ENCODE peak calls at places on chromosomes 12 and 14, in seven cellular contexts. One of them, this sample, is unnamed.

GRCh38 chr12:6215932-6216494 is 15.8 kb downstream of the CD9 start:
- DNase-seq in effector memory CD8-positive, alpha-beta T cell: no peak
- DNase-seq in GM04504: peak
- DNase-seq in ascending aorta: peak
- DNase-seq in cardiac muscle cell: peak
- DNase-seq in NCI-H1417: peak
- DNase-seq in SK-N-DZ: no peak
- DNase-seq in this sample: no peak

GRCh38 chr14:73764881-73765280 is 50.7 kb upstream of the PNMA1 start:
- DNase-seq in effector memory CD8-positive, alpha-beta T cell: no peak
- DNase-seq in GM04504: no peak
- DNase-seq in ascending aorta: no peak
- DNase-seq in cardiac muscle cell: peak
- DNase-seq in NCI-H1417: no peak
- DNase-seq in SK-N-DZ: no peak
- DNase-seq in this sample: no peak

GRCh38 chr14:68779761-68780323 is 13.0 kb downstream of the ZFP36L1 start:
- DNase-seq in effector memory CD8-positive, alpha-beta T cell: peak
- DNase-seq in GM04504: peak
- DNase-seq in ascending aorta: no peak
- DNase-seq in cardiac muscle cell: peak
- DNase-seq in NCI-H1417: no peak
- DNase-seq in SK-N-DZ: no peak
- DNase-seq in this sample: peak

GRCh38 chr14:21768116-21768874 is 94.7 kb upstream of the OR4E1 start:
- DNase-seq in effector memory CD8-positive, alpha-beta T cell: peak
- DNase-seq in GM04504: no peak
- DNase-seq in ascending aorta: no peak
- DNase-seq in cardiac muscle cell: peak
- DNase-seq in NCI-H1417: peak
- DNase-seq in SK-N-DZ: peak
- DNase-seq in this sample: peak

GRCh38 chr14:75501080-75501479 is 21.2 kb upstream of the BATF start:
- DNase-seq in effector memory CD8-positive, alpha-beta T cell: no peak
- DNase-seq in GM04504: no peak
- DNase-seq in ascending aorta: no peak
- DNase-seq in cardiac muscle cell: peak
- DNase-seq in NCI-H1417: no peak
- DNase-seq in SK-N-DZ: no peak
- DNase-seq in this sample: no peak

GRCh38 chr12:58915634-58916033 is 4.7 kb downstream of the LRIG3 start:
- DNase-seq in effector memory CD8-positive, alpha-beta T cell: no peak
- DNase-seq in GM04504: peak
- DNase-seq in ascending aorta: no peak
- DNase-seq in cardiac muscle cell: peak
- DNase-seq in NCI-H1417: peak
- DNase-seq in SK-N-DZ: peak
- DNase-seq in this sample: no peak

GRCh38 chr14:76894308-76894707 is 68.1 kb downstream of the LRRC74A start:
- DNase-seq in effector memory CD8-positive, alpha-beta T cell: no peak
- DNase-seq in GM04504: no peak
- DNase-seq in ascending aorta: no peak
- DNase-seq in cardiac muscle cell: no peak
- DNase-seq in NCI-H1417: no peak
- DNase-seq in SK-N-DZ: peak
- DNase-seq in this sample: no peak

GRCh38 chr14:79578470-79578869 is 632.8 kb downstream of the DIO2 start:
- DNase-seq in effector memory CD8-positive, alpha-beta T cell: no peak
- DNase-seq in GM04504: no peak
- DNase-seq in ascending aorta: no peak
- DNase-seq in cardiac muscle cell: no peak
- DNase-seq in NCI-H1417: peak
- DNase-seq in SK-N-DZ: no peak
- DNase-seq in this sample: no peak

GRCh38 chr12:9509464-9510166 is 98.1 kb downstream of the KLRB1 start:
- DNase-seq in effector memory CD8-positive, alpha-beta T cell: no peak
- DNase-seq in GM04504: no peak
- DNase-seq in ascending aorta: no peak
- DNase-seq in cardiac muscle cell: peak
- DNase-seq in NCI-H1417: no peak
- DNase-seq in SK-N-DZ: no peak
- DNase-seq in this sample: no peak

GRCh38 chr12:69846976-69847375 is 21.9 kb downstream of the MYRFL start:
- DNase-seq in effector memory CD8-positive, alpha-beta T cell: no peak
- DNase-seq in GM04504: no peak
- DNase-seq in ascending aorta: no peak
- DNase-seq in cardiac muscle cell: no peak
- DNase-seq in NCI-H1417: no peak
- DNase-seq in SK-N-DZ: no peak
- DNase-seq in this sample: no peak

GRCh38 chr14:97196336-97196735 is 399.2 kb downstream of the VRK1 start:
- DNase-seq in effector memory CD8-positive, alpha-beta T cell: no peak
- DNase-seq in GM04504: no peak
- DNase-seq in ascending aorta: no peak
- DNase-seq in cardiac muscle cell: no peak
- DNase-seq in NCI-H1417: no peak
- DNase-seq in SK-N-DZ: no peak
- DNase-seq in this sample: no peak

GRCh38 chr12:89424846-89425245 is 72.5 kb upstream of the DUSP6 start:
- DNase-seq in effector memory CD8-positive, alpha-beta T cell: no peak
- DNase-seq in GM04504: no peak
- DNase-seq in ascending aorta: no peak
- DNase-seq in cardiac muscle cell: no peak
- DNase-seq in NCI-H1417: no peak
- DNase-seq in SK-N-DZ: no peak
- DNase-seq in this sample: no peak